ENCODE peak calls at places on chromosomes 16 and 17, in four cellular contexts. One of them, this sample, is unnamed.

GRCh38 chr17:79661292-79662041 is 50.6 kb upstream of the RBFOX3 start:
- DNase-seq in heart left ventricle: no peak
- DNase-seq in breast epithelium: no peak
- DNase-seq in A549: no peak
- DNase-seq in this sample: no peak

GRCh38 chr16:66516808-66517585 is 32.9 kb downstream of the TK2 start:
- DNase-seq in heart left ventricle: peak; percentile 99
- DNase-seq in breast epithelium: peak; percentile 96
- DNase-seq in A549: peak; percentile 99
- DNase-seq in this sample: peak; percentile 97

GRCh38 chr16:51393381-51394005 is 242.4 kb upstream of the SALL1 start:
- DNase-seq in breast epithelium: no peak
- DNase-seq in heart left ventricle: no peak
- DNase-seq in A549: no peak
- DNase-seq in this sample: no peak

GRCh38 chr17:19724501-19725420 is 8.4 kb upstream of the SLC47A2 start:
- DNase-seq in heart left ventricle: peak; percentile 43
- DNase-seq in A549: no peak
- DNase-seq in breast epithelium: peak; percentile 78
- DNase-seq in this sample: peak; percentile 96

GRCh38 chr16:74778646-74779045 is 4.0 kb upstream of the FA2H start:
- DNase-seq in heart left ventricle: no peak
- DNase-seq in breast epithelium: no peak
- DNase-seq in A549: no peak
- DNase-seq in this sample: no peak

GRCh38 chr17:49939318-49939717 is 29.7 kb upstream of the DLX4 start:
- DNase-seq in A549: no peak
- DNase-seq in breast epithelium: no peak
- DNase-seq in heart left ventricle: no peak
- DNase-seq in this sample: no peak

GRCh38 chr17:41540921-41541625 is 13.0 kb upstream of the KRT19 start:
- DNase-seq in breast epithelium: no peak
- DNase-seq in heart left ventricle: no peak
- DNase-seq in A549: no peak
- DNase-seq in this sample: no peak

GRCh38 chr16:86033016-86033474 is 134.1 kb downstream of the IRF8 start:
- DNase-seq in heart left ventricle: peak; percentile 29
- DNase-seq in A549: no peak
- DNase-seq in breast epithelium: peak; percentile 41
- DNase-seq in this sample: no peak

GRCh38 chr16:12903325-12904040 is 2.1 kb downstream of the SHISA9 start:
- DNase-seq in heart left ventricle: no peak
- DNase-seq in A549: no peak
- DNase-seq in breast epithelium: no peak
- DNase-seq in this sample: no peak

GRCh38 chr16:84562174-84562815 is 55.6 kb downstream of the COTL1 start:
- DNase-seq in A549: no peak
- DNase-seq in heart left ventricle: no peak
- DNase-seq in breast epithelium: no peak
- DNase-seq in this sample: no peak

GRCh38 chr17:47663997-47664941 is 14.6 kb downstream of the KPNB1 start:
- DNase-seq in breast epithelium: no peak
- DNase-seq in heart left ventricle: peak; percentile 27
- DNase-seq in A549: peak; percentile 75
- DNase-seq in this sample: no peak

DNA sequence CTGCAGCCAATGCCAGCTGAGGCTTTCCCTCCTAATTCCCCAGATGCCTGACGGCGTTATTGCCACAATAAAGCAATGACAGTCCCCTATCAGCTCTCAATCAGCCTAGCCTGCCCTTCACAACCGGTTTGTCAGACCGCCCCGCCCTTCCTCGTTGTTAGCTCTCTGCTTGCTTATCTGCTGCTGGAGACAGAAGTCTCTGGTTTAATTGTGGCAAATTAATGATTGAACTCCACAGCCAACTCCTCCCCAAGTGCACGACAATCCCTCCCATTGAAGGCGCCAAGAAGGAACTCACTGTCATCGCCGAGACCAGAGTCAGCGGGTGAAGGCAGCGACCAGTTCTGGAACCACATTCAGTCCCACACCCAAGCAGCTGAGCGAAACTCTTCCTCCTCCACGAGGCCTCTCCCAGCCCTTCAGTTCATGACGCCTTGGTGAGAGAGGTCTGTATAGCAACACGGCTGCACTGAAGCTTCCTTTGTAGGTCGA is 474.4 kb downstream of the SLC39A11 start:
- DNase-seq in heart left ventricle: no peak
- DNase-seq in breast epithelium: no peak
- DNase-seq in A549: peak; percentile 43
- DNase-seq in this sample: no peak
- TF ChIP-seq POLR2A in heart left ventricle: no peak
- TF ChIP-seq POLR2A in breast epithelium: no peak
- TF ChIP-seq POLR2A in A549: no peak
- TF ChIP-seq POLR2A in this sample: no peak

DNA sequence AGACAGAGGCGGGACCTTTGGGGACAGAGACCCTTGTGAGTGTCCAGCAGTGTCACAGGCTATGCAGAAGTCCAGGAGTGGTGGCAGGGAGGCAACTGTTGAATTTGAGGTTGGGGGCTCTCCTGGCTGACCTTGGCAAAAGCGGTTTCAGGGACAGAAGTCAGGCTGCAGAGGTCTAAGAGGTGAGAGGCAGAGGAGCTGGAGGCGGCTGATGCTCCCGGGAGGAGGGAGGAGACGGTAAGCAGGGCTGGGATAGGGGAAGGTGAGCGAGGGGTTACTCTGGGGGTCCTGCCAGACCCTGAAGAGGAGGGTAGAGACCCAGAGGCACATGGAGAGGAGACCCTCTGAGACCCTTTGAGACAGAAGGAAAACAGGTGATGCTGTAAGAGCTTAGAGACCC is 5.2 kb downstream of the EPOP start:
- DNase-seq in breast epithelium: no peak
- DNase-seq in heart left ventricle: no peak
- DNase-seq in A549: no peak
- DNase-seq in this sample: no peak
- TF ChIP-seq POLR2A in breast epithelium: no peak
- TF ChIP-seq POLR2A in heart left ventricle: no peak
- TF ChIP-seq POLR2A in A549: no peak
- TF ChIP-seq POLR2A in this sample: no peak

DNA sequence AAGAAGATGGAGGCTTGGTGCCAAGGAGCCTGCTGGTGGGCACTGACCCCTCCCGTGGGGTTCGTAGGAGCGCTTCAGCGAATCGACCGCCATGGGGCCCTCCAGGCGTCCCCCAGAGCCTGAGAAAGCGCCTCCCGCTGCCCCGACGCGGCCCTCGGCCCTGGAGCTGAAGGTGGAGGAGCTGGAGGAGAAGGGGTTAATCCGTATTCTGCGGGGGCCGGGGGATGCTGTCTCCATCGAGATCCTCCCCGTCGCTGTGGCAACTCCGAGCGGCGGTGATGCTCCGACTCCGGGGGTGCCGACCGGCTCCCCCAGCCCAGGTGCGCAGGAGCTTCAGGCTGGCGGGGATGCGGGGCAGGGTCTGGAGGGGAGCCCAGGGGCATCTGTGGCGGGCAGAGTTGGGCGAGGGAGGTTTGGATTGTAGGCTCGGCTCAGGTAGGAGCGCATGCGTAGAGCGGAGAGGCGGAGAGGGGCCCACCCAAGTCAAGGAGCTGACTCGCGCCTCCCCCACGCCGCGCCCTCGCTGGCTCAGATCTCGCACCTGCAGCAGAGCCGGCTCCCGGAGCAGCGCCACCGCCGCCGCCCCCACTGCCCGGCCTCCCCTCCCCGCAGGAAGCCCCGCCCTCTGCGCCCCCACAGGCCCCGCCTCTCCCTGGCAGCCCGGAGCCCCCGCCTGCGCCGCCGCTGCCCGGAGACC is 19.8 kb downstream of the FMNL1 start:
- DNase-seq in heart left ventricle: no peak
- DNase-seq in breast epithelium: no peak
- DNase-seq in A549: no peak
- DNase-seq in this sample: no peak
- TF ChIP-seq POLR2A in heart left ventricle: no peak
- TF ChIP-seq POLR2A in breast epithelium: no peak
- TF ChIP-seq POLR2A in A549: no peak
- TF ChIP-seq POLR2A in this sample: no peak

GRCh38 chr16:89701425-89702406 is at the start of gene SPATA2L:
- DNase-seq in heart left ventricle: peak; percentile 82
- DNase-seq in A549: peak; percentile 95
- DNase-seq in breast epithelium: peak; percentile 96
- DNase-seq in this sample: peak; percentile 82
- TF ChIP-seq POLR2A in heart left ventricle: peak; percentile 52
- TF ChIP-seq POLR2A in A549: peak; percentile 60
- TF ChIP-seq POLR2A in breast epithelium: peak; percentile 62
- TF ChIP-seq POLR2A in this sample: peak; percentile 57

GRCh38 chr17:81931189-81931556 is 3.6 kb upstream of the MAFG start:
- DNase-seq in breast epithelium: no peak
- DNase-seq in heart left ventricle: no peak
- DNase-seq in A549: no peak
- DNase-seq in this sample: no peak

GRCh38 chr17:81933178-81933699 is 3.9 kb downstream of the PYCR1 start:
- DNase-seq in A549: no peak
- DNase-seq in heart left ventricle: no peak
- DNase-seq in breast epithelium: no peak
- DNase-seq in this sample: no peak

GRCh38 chr17:81934098-81934757 is 2.9 kb downstream of the PYCR1 start:
- DNase-seq in breast epithelium: no peak
- DNase-seq in heart left ventricle: peak; percentile 5
- DNase-seq in A549: no peak
- DNase-seq in this sample: no peak

GRCh38 chr17:81931557-81932332 is 4.2 kb upstream of the MAFG start:
- DNase-seq in A549: no peak
- DNase-seq in heart left ventricle: no peak
- DNase-seq in breast epithelium: no peak
- DNase-seq in this sample: no peak

DNA sequence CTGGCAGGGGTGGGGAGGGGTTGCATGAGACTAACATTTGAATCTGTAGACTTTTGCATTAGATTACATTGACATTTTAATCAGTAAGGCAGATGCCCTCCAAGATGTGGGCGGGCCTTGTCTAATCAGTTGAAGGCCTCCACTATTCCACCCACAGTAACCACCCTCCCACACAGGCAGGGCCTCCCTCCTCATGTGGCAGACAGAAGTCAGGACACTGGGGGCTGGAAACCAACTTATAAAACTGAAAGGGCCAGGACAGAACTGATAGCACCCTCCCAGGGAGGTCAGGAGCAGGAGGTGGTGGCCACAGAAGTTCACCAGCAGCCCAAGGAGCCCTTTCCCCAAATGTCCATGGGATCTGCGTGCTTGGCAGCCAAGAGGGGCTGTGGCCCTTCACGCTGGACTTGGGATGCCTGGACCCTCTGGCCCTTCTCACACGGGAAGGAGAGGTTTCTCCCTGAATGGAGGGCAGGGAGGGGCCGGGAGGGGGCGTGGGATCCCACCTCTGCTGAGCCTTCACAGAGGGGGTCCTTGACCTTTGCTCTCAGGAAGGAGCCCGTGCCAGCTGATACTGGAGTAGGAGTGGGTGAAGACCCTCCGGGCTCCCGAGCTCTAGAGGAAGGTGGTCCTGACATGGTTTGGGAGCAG is 4.6 kb downstream of the PYCR1 start:
- DNase-seq in heart left ventricle: no peak
- DNase-seq in A549: no peak
- DNase-seq in breast epithelium: no peak
- DNase-seq in this sample: no peak
- TF ChIP-seq POLR2A in heart left ventricle: no peak
- TF ChIP-seq POLR2A in A549: no peak
- TF ChIP-seq POLR2A in breast epithelium: no peak
- TF ChIP-seq POLR2A in this sample: no peak

DNA sequence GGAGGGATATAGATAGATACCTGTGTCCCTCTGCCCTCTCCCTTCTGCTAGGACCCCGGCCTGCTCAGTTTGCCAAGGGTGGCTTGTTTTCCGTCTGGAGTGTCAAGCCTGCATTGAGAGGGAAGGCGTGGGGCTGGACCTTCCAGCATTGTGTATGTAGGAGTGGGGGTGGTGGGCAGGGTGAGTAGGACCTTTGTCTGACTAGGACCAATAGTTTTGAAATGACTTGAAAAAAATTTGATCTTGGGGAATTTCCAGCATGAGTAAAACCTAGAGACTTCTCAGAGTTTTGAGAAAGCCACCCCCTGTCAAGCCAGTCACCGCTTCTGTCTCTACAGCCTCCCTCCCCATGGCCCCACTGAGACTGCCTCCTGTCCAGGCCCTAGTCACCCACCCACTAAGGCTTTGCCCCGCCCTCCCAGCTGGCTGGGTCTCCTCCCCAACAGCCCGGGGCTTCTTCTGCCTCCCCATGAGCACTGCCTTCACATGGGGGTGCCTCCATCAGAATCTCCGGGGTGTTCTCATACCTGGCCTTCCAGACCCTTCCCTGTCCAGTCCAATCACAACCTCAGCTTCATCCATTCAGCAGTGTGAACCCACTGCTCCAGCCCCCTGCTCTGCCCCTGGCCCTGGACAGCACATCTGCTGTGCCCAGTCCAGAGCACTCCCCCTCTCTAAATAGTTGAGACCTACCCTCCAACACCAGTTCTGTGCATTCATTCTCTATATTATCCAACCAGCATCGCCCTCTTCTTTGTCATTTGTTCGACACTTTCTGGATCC is 207.0 kb downstream of the MSI2 start:
- DNase-seq in heart left ventricle: no peak
- DNase-seq in A549: peak; percentile 61
- DNase-seq in breast epithelium: no peak
- DNase-seq in this sample: no peak
- TF ChIP-seq POLR2A in heart left ventricle: no peak
- TF ChIP-seq POLR2A in A549: no peak
- TF ChIP-seq POLR2A in breast epithelium: no peak
- TF ChIP-seq POLR2A in this sample: no peak

GRCh38 chr16:11250091-11250785 is 5.8 kb downstream of the SOCS1 start:
- DNase-seq in heart left ventricle: no peak
- DNase-seq in A549: no peak
- DNase-seq in breast epithelium: no peak
- DNase-seq in this sample: no peak
- TF ChIP-seq POLR2A in heart left ventricle: no peak
- TF ChIP-seq POLR2A in A549: no peak
- TF ChIP-seq POLR2A in breast epithelium: no peak
- TF ChIP-seq POLR2A in this sample: no peak

GRCh38 chr17:57572062-57572461 is 173.0 kb downstream of the CCDC182 start:
- DNase-seq in A549: no peak
- DNase-seq in heart left ventricle: no peak
- DNase-seq in breast epithelium: no peak
- DNase-seq in this sample: no peak

GRCh38 chr17:57570740-57571344 is 174.3 kb downstream of the CCDC182 start:
- DNase-seq in A549: no peak
- DNase-seq in breast epithelium: no peak
- DNase-seq in heart left ventricle: no peak
- DNase-seq in this sample: no peak

GRCh38 chr17:57568340-57568739 is 176.8 kb downstream of the CCDC182 start:
- DNase-seq in heart left ventricle: no peak
- DNase-seq in A549: no peak
- DNase-seq in breast epithelium: no peak
- DNase-seq in this sample: no peak

GRCh38 chr17:57569021-57569420 is 176.1 kb downstream of the CCDC182 start:
- DNase-seq in breast epithelium: no peak
- DNase-seq in A549: no peak
- DNase-seq in heart left ventricle: no peak
- DNase-seq in this sample: no peak

GRCh38 chr17:57569860-57570259 is 175.2 kb downstream of the CCDC182 start:
- DNase-seq in breast epithelium: no peak
- DNase-seq in heart left ventricle: no peak
- DNase-seq in A549: no peak
- DNase-seq in this sample: no peak
- TF ChIP-seq POLR2A in breast epithelium: no peak
- TF ChIP-seq POLR2A in heart left ventricle: no peak
- TF ChIP-seq POLR2A in A549: no peak
- TF ChIP-seq POLR2A in this sample: no peak

GRCh38 chr17:8153550-8153956 is 1.3 kb upstream of the PER1 start:
- DNase-seq in heart left ventricle: peak; percentile 87
- DNase-seq in breast epithelium: no peak
- DNase-seq in A549: peak; percentile 98
- DNase-seq in this sample: peak; percentile 94
- TF ChIP-seq POLR2A in heart left ventricle: peak; percentile 17
- TF ChIP-seq POLR2A in breast epithelium: no peak
- TF ChIP-seq POLR2A in A549: no peak
- TF ChIP-seq POLR2A in this sample: no peak